ENCODE peak calls at places on chromosomes 6 and 20, in eight cellular contexts. Q is A549, W is uterus, F is left lung, V is fibroblast of pulmonary artery, C is fibroblast of the aortic adventitia, X is foreskin fibroblast, U is HCT116. L is an unnamed sample.

GRCh38 chr6:119442776-119443184 is 93.2 kb upstream of the MAN1A1 start:
- DNase-seq in Q (no peak), W (no peak), F (no peak), V (no peak), C (no peak), X (no peak), U (no peak), L (no peak)

GRCh38 chr6:79062708-79063107 is 15.3 kb downstream of the PHIP start:
- DNase-seq in Q (no peak), W (no peak), F (no peak), V (no peak), C (no peak), X (no peak), U (no peak), L (no peak)

GRCh38 chr6:11702039-11702795 is 76.4 kb downstream of the ADTRP start:
- DNase-seq in Q (peak), W (no peak), F (no peak), V (peak), C (peak), X (peak), U (no peak), L (peak)

GRCh38 chr6:16103708-16104107 is 25.2 kb upstream of the MYLIP start:
- DNase-seq in Q (no peak), W (no peak), F (no peak), V (no peak), C (no peak), X (no peak), U (no peak), L (no peak)

GRCh38 chr6:92826633-92827032 is 592.7 kb downstream of the EPHA7 start:
- DNase-seq in Q (no peak), W (no peak), F (no peak), V (no peak), C (no peak), X (no peak), U (no peak), L (no peak)

GRCh38 chr6:137490961-137491360 is 3.2 kb downstream of the OLIG3 start:
- DNase-seq in Q (no peak), W (no peak), F (no peak), V (no peak), C (no peak), X (no peak), U (no peak), L (no peak)

GRCh38 chr6:45036101-45036500 is 292.0 kb upstream of the RUNX2 start:
- DNase-seq in Q (no peak), W (no peak), F (no peak), V (no peak), C (no peak), X (no peak), U (no peak), L (no peak)

GRCh38 chr6:122154912-122155516 is 244.4 kb upstream of the HSF2 start:
- DNase-seq in Q (no peak), W (no peak), F (no peak), V (peak), C (no peak), X (no peak), U (no peak), L (no peak)

GRCh38 chr6:79385333-79385732 is 150.9 kb upstream of the HMGN3 start:
- DNase-seq in Q (no peak), W (no peak), F (no peak), V (peak), C (peak), X (peak), U (no peak), L (peak)

GRCh38 chr6:13859871-13860555 is 45.7 kb upstream of the MCUR1 start:
- DNase-seq in Q (no peak), W (no peak), F (no peak), V (no peak), C (no peak), X (no peak), U (no peak), L (no peak)

GRCh38 chr6:157381631-157382621 is 936 bp downstream of the ZDHHC14 start:
- DNase-seq in Q (peak), W (peak), F (peak), V (peak), C (peak), X (peak), U (no peak), L (peak)

GRCh38 chr6:112501705-112502104 is 154.6 kb downstream of the RFPL4B start:
- DNase-seq in Q (no peak), W (no peak), F (peak), V (peak), C (no peak), X (no peak), U (no peak), L (peak)

GRCh38 chr20:13220194-13220856 is 749 bp upstream of the ISM1 start:
- DNase-seq in Q (peak), W (peak), F (peak), V (peak), C (peak), X (peak), U (no peak), L (peak)

GRCh38 chr6:149636116-149636515 is 12.4 kb downstream of the KATNA1 start:
- DNase-seq in Q (no peak), W (no peak), F (no peak), V (peak), C (peak), X (no peak), U (peak), L (peak)

GRCh38 chr6:37353761-37354525 is at the start of gene RNF8:
- DNase-seq in Q (peak), W (peak), F (peak), V (peak), C (peak), X (peak), U (peak), L (peak)

GRCh38 chr20:51650685-51651134 is 108.2 kb upstream of the NFATC2 start:
- DNase-seq in Q (no peak), W (no peak), F (no peak), V (peak), C (peak), X (peak), U (peak), L (peak)

GRCh38 chr20:24950836-24951525 is 1.9 kb downstream of the CST7 start:
- DNase-seq in Q (no peak), W (no peak), F (no peak), V (no peak), C (no peak), X (no peak), U (no peak), L (no peak)

GRCh38 chr20:62128499-62128898 is 6.2 kb downstream of the LSM14B start:
- DNase-seq in Q (no peak), W (no peak), F (no peak), V (no peak), C (no peak), X (no peak), U (no peak), L (no peak)

GRCh38 chr6:71349395-71349794 is 60.8 kb downstream of the OGFRL1 start:
- DNase-seq in Q (no peak), W (no peak), F (no peak), V (peak), C (peak), X (no peak), U (peak), L (peak)

GRCh38 chr6:13528232-13528631 is 40.8 kb upstream of the GFOD1 start:
- DNase-seq in Q (no peak), W (no peak), F (no peak), V (peak), C (no peak), X (no peak), U (no peak), L (peak)

GRCh38 chr6:11430036-11430435 is 107.5 kb upstream of the TMEM170B start:
- DNase-seq in Q (no peak), W (no peak), F (no peak), V (no peak), C (no peak), X (peak), U (no peak), L (no peak)

GRCh38 chr20:18138266-18138582 is 561 bp downstream of the KAT14 start:
- DNase-seq in Q (no peak), W (no peak), F (no peak), V (no peak), C (no peak), X (no peak), U (no peak), L (no peak)

GRCh38 chr6:44043479-44044153 is 83.6 kb downstream of the MRPL14 start:
- DNase-seq in Q (no peak), W (no peak), F (no peak), V (peak), C (peak), X (no peak), U (no peak), L (peak)

GRCh38 chr6:87721311-87721710 is 19.3 kb upstream of the AKIRIN2 start:
- DNase-seq in Q (no peak), W (no peak), F (no peak), V (no peak), C (peak), X (no peak), U (no peak), L (no peak)

GRCh38 chr6:293185-294174 is 1.2 kb downstream of the DUSP22 start:
- DNase-seq in Q (no peak), W (peak), F (no peak), V (peak), C (peak), X (no peak), U (no peak), L (peak)

GRCh38 chr6:75893058-75893775 is 144.2 kb downstream of the MYO6 start:
- DNase-seq in Q (peak), W (no peak), F (no peak), V (peak), C (peak), X (peak), U (peak), L (peak)

GRCh38 chr20:16576219-16576618 is 3.0 kb upstream of the KIF16B start:
- DNase-seq in Q (peak), W (no peak), F (no peak), V (no peak), C (no peak), X (no peak), U (no peak), L (no peak)

GRCh38 chr20:16574656-16575355 is 1.6 kb upstream of the KIF16B start:
- DNase-seq in Q (peak), W (peak), F (peak), V (peak), C (peak), X (peak), U (peak), L (peak)

GRCh38 chr20:16571333-16571732 is 1.9 kb downstream of the KIF16B start:
- DNase-seq in Q (no peak), W (no peak), F (no peak), V (no peak), C (no peak), X (no peak), U (no peak), L (no peak)

GRCh38 chr20:16575390-16576140 is 2.3 kb upstream of the KIF16B start:
- DNase-seq in Q (peak), W (no peak), F (no peak), V (no peak), C (no peak), X (no peak), U (no peak), L (no peak)

DNA sequence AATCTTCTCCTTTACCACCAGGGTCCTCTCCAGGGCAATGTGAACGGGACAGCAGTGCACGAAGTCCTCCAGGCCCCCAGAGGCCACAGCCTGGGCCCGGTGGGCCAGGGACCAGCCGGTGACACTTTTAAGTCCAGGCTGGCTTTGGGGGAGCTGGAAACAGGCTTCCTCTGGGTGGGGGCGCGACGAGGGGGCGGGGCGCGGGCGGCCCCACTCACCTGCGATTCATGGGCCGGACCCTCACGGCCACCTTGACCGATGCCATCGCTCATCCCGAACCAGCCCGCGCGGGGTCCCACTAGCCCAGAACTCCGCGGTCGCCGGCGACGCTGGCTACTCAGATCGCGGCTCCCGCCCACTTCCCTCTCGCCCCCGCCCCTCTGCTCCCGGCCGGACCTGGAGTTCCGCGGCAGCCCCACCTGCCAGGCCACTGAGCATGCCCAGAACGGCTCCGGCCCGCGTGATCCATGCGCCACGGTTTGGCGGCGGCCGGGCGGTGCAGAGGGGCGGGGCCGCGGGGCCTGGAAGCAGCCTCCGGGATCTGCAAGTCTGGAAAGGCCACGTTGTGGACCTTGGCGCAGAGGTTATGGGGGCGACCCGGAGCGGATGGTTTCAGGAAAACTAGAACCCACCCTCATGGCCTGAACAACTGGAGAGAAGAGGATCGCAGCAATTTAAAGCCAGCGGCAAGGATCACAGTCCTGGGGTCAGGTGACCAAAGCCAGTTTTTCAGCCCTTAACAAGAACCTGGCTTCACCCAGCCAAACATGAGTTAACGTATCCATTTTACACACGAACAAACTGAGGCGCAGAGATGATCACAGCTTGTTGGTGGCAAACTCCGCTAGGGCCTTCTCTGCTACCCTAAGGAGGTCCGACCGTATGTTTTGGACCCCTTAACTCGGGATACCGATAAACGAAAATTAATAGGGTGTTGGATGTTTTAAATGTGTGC is at the start of gene KIF16B:
- DNase-seq in Q (peak), W (peak), F (peak), V (peak), C (peak), X (peak), U (peak), L (peak)
- TF ChIP-seq CTCF in Q (no peak), W (peak), F (no peak), V (no peak), C (peak), X (no peak), U (no peak), L (no peak)

DNA sequence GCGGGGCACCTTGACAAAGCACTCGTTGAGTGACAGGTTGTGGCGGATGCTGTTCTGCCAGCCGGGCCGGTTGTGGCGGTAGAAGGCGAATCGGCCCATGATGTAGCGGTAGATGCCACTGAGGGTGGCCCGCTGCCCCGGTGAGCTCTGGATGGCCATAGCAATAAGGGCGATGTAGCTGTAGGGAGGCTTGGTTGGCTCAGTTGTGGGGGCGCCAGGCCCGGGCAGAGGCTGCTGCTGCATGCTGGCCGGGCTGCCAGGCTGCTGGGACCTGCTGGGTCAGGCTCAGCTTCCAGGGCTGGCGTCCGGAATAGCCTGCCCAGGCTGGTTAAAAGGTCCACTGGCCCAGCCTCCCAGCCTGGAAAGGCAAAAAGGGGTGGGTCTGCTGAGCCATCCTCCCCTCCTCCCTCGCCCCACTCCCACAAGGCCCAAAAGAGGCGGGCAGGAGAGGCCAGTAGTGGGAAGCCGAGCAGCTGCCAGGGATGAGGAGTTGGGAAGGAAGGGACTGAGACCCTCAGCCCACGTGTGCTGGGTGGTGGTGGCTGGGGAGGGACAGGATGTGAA is at the start of gene FOXS1:
- DNase-seq in Q (no peak), W (peak), F (no peak), V (peak), C (no peak), X (no peak), U (no peak), L (peak)
- H3K4me3 ChIP-seq in Q (no peak), W (peak), F (no peak), V (no peak), C (no peak), X (no peak), U (no peak), L (peak)

GRCh38 chr6:99603421-99604160 is 3.0 kb upstream of the PRDM13 start:
- DNase-seq in Q (peak), W (no peak), F (no peak), V (peak), C (no peak), X (no peak), U (no peak), L (no peak)

GRCh38 chr6:99605911-99606669 is 543 bp upstream of the PRDM13 start:
- DNase-seq in Q (no peak), W (no peak), F (no peak), V (no peak), C (no peak), X (no peak), U (no peak), L (no peak)

GRCh38 chr6:99606670-99607415 is at the start of gene PRDM13:
- DNase-seq in Q (no peak), W (no peak), F (no peak), V (no peak), C (no peak), X (no peak), U (no peak), L (no peak)

GRCh38 chr6:99604161-99605073 is 2.2 kb upstream of the PRDM13 start:
- DNase-seq in Q (no peak), W (no peak), F (no peak), V (no peak), C (no peak), X (no peak), U (no peak), L (no peak)

DNA sequence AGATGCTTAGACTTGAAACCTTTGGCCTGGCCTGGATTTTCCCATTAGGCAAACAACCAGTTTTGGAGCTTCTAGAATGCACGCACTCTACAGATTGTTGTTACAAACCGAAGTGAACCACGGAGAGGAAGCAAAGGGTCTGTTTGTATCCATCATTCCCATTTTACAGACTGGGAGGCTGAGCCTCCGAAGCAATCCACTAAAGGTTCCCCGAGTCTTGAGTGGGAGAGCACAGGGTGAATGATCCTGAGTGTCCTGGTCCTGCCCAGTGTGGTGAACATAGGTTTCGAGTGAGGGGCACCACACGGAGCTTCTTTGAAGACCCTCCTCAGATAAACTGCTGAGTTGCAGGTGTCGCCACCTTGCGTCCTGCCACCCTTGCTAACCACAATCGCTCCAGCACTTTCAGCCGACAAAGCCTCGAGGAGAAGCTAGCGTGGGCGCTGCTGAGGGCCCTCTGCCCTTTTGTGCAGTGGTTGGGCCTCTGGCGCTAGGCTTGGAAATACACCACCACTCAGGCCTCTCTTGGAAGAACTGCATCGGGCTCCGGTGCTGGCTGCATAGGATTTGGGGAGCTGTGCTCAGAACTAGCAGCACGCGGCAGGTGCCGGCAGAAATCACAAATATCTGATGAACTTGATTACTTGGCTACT is 1.4 kb upstream of the PRDM13 start:
- DNase-seq in Q (no peak), W (no peak), F (no peak), V (no peak), C (no peak), X (no peak), U (no peak), L (no peak)
- TF ChIP-seq CTCF in Q (no peak), W (no peak), F (no peak), V (no peak), C (no peak), X (no peak), U (no peak), L (no peak)

GRCh38 chr20:45892049-45892816 is 1.1 kb downstream of the CTSA start:
- DNase-seq in Q (peak), W (no peak), F (peak), V (peak), C (peak), X (no peak), U (no peak), L (peak)
- H3K4me3 ChIP-seq in Q (peak), W (peak), F (peak), V (peak), C (peak), X (peak), U (peak), L (peak)

GRCh38 chr20:3786665-3787639 is at the start of gene CENPB:
- DNase-seq in Q (peak), W (peak), F (peak), V (peak), C (peak), X (peak), U (peak), L (peak)
- TF ChIP-seq CTCF in Q (peak), W (peak), F (peak), V (peak), C (peak), X (peak), U (peak), L (peak)

DNA sequence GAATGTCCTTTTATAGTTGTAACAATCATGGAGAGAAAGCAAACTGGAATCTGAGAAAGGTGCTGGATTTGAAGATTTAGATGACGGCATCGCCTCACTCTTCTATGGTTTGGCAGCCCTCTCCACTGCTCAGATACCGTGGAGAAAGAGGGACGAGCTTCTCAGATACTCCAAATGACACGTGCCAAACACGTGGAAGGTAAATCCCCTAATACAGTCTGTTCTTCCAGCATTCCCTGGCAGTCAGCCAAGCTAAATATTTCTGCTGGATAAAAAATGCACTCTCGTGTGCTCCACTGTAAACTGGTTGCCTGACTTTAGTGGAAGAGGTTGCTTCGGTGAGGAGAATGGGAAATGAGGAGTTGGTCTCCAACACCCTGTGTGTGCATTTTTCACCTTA is 16.7 kb upstream of the PRDM1 start:
- DNase-seq in Q (no peak), W (no peak), F (no peak), V (peak), C (peak), X (peak), U (no peak), L (peak)
- H3K4me3 ChIP-seq in Q (no peak), W (no peak), F (no peak), V (no peak), C (no peak), X (no peak), U (no peak), L (no peak)